ENCODE peak calls at places on chromosome 1, in five cellular contexts. One of them, this sample, is unnamed.

GRCh38 chr1:59443355-59443754 is 146.5 kb downstream of the FGGY start:
- DNase-seq in tibial nerve: no peak
- DNase-seq in retina: no peak
- DNase-seq in IMR-90: peak
- DNase-seq in stomach: no peak
- DNase-seq in this sample: no peak

GRCh38 chr1:12076425-12077005 is 13.4 kb downstream of the TNFRSF8 start:
- DNase-seq in retina: no peak
- DNase-seq in tibial nerve: no peak
- DNase-seq in stomach: no peak
- DNase-seq in IMR-90: no peak
- DNase-seq in this sample: no peak

GRCh38 chr1:24970926-24971530 is 41.0 kb upstream of the RUNX3 start:
- DNase-seq in tibial nerve: no peak
- DNase-seq in IMR-90: peak
- DNase-seq in stomach: no peak
- DNase-seq in retina: no peak
- DNase-seq in this sample: no peak

GRCh38 chr1:204852854-204853253 is 17.8 kb upstream of the NFASC start:
- DNase-seq in tibial nerve: no peak
- DNase-seq in IMR-90: no peak
- DNase-seq in retina: no peak
- DNase-seq in stomach: no peak
- DNase-seq in this sample: no peak

GRCh38 chr1:211610779-211611556 is 32.0 kb upstream of the SLC30A1 start:
- DNase-seq in tibial nerve: peak
- DNase-seq in stomach: no peak
- DNase-seq in retina: peak
- DNase-seq in IMR-90: peak
- DNase-seq in this sample: no peak

GRCh38 chr1:219782311-219782710 is 146.0 kb downstream of the SLC30A10 start:
- DNase-seq in IMR-90: no peak
- DNase-seq in retina: no peak
- DNase-seq in tibial nerve: no peak
- DNase-seq in stomach: no peak
- DNase-seq in this sample: no peak

GRCh38 chr1:222404710-222405109 is 143.2 kb downstream of the HHIPL2 start:
- DNase-seq in retina: no peak
- DNase-seq in IMR-90: no peak
- DNase-seq in stomach: no peak
- DNase-seq in tibial nerve: no peak
- DNase-seq in this sample: no peak

GRCh38 chr1:53959664-53960250 is 13.6 kb downstream of the LRRC42 start:
- DNase-seq in IMR-90: no peak
- DNase-seq in stomach: no peak
- DNase-seq in tibial nerve: peak
- DNase-seq in retina: no peak
- DNase-seq in this sample: no peak

GRCh38 chr1:121516279-121516967 is 331.6 kb downstream of the SRGAP2C start:
- DNase-seq in stomach: no peak
- DNase-seq in tibial nerve: peak
- DNase-seq in IMR-90: no peak
- DNase-seq in retina: no peak
- DNase-seq in this sample: no peak

This sample was measured in lung.